ENCODE peak calls at places on chromosome 16, in nine cellular contexts. N is PC-3; C is BE2C; R is A549; L is cardiac fibroblast; S is OCI-LY7; K is neural progenitor cell; Q is astrocyte of the spinal cord; G is CD8-positive, alpha-beta T cell. X is an unnamed sample.

GRCh38 chr16:5196204-5196603 is 98.6 kb upstream of the EEF2KMT start:
- DNase-seq in N (no peak), C (no peak), R (no peak), L (no peak), S (no peak), K (no peak), Q (no peak), G (no peak), X (no peak)

GRCh38 chr16:72723781-72724180 is 324.1 kb downstream of the ZFHX3 start:
- DNase-seq in N (peak; percentile 77), C (no peak), R (no peak), L (peak; percentile 64), S (no peak), K (no peak), Q (peak; percentile 34), G (no peak), X (peak; percentile 83)

GRCh38 chr16:56107944-56108583 is 83.2 kb upstream of the GNAO1 start:
- DNase-seq in N (no peak), C (peak; percentile 30), R (no peak), L (no peak), S (no peak), K (no peak), Q (no peak), G (no peak), X (no peak)

GRCh38 chr16:5442054-5442453 is 344.5 kb upstream of the EEF2KMT start:
- DNase-seq in N (no peak), C (no peak), R (no peak), L (no peak), S (no peak), K (no peak), Q (no peak), G (no peak), X (no peak)

GRCh38 chr16:72961115-72961832 is 86.7 kb downstream of the ZFHX3 start:
- DNase-seq in N (peak; percentile 25), C (peak; percentile 98), R (no peak), L (peak; percentile 39), S (no peak), K (no peak), Q (no peak), G (no peak), X (peak; percentile 34)

GRCh38 chr16:71807905-71808592 is 585 bp downstream of the AP1G1 start:
- DNase-seq in N (no peak), C (peak; percentile 13), R (peak; percentile 40), L (peak; percentile 36), S (no peak), K (peak; percentile 49), Q (peak; percentile 10), G (peak; percentile 21), X (peak; percentile 34)

GRCh38 chr16:79213214-79213613 is 387.3 kb downstream of the MAF start:
- DNase-seq in N (no peak), C (no peak), R (no peak), L (no peak), S (no peak), K (no peak), Q (no peak), G (no peak), X (no peak)

GRCh38 chr16:82728901-82729300 is 102.1 kb downstream of the CDH13 start:
- DNase-seq in N (no peak), C (no peak), R (no peak), L (no peak), S (peak; percentile 1), K (no peak), Q (no peak), G (no peak), X (no peak)

GRCh38 chr16:72974142-72974769 is 73.7 kb downstream of the ZFHX3 start:
- DNase-seq in N (no peak), C (no peak), R (no peak), L (no peak), S (no peak), K (no peak), Q (no peak), G (no peak), X (no peak)

GRCh38 chr16:85586360-85587145 is 26.6 kb upstream of the GSE1 start:
- DNase-seq in N (no peak), C (peak; percentile 72), R (no peak), L (no peak), S (no peak), K (no peak), Q (peak; percentile 30), G (no peak), X (peak; percentile 50)
- H3K4me3 ChIP-seq in N (no peak overlapping the region), C (no peak overlapping the region), R (no peak overlapping the region), L (no peak overlapping the region), S (no peak overlapping the region), K (no peak overlapping the region), Q (no peak overlapping the region), G (no peak overlapping the region), X (no peak overlapping the region)

GRCh38 chr16:89102777-89103073 is 9.1 kb downstream of the ACSF3 start:
- DNase-seq in N (no peak), C (no peak), R (no peak), L (no peak), S (no peak), K (no peak), Q (no peak), G (no peak), X (no peak)
- TF ChIP-seq CTCF in N (no peak), C (no peak), R (no peak), L (no peak), S (no peak), K (no peak), Q (no peak), G (no peak), X (no peak)

DNA sequence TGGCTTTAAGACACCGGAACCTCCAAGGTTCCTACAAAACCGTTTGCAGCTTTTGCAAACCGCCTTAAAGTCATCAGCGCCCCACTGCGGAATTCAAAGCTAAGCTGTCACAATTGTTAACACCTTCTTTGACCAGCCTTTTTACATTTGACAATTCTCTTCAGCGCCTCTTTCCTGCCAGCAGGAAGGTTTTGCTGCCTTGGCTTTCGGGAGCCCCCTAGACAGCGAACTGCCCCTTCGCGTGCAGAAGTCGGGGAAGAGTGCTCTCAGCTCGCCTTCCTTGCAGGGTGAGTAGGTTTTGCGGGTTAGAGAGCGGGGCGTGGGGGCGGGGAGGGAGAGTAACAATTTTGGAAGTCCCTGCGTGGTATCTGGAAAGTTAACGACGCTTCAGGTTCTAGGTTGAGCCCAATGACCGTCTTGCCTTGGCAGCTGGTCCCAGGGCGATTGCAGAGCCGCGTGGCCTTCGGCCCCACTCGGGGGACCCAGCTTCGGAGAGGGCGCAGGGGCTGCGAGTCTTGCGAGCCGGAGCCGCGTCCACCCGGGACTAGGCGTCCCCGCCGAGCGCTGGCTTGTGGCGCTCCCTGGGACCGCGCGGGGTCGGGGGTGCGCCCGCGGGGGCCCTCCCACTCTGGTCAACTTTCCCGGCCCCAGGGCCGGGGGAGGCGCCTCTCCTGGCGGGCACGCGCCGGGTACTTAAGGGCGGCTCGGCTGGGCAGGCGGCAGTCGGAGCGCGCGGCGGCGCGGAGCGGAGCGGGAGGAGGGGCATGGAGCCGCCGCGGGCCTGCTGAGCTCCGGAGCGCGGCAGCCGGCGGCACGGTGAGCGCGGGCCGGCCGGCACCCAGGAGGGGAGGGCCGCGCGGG is at the start of gene HAS3:
- DNase-seq in N (peak; percentile 75), C (peak; percentile 67), R (peak; percentile 84), L (peak; percentile 67), S (peak; percentile 12), K (peak; percentile 91), Q (peak; percentile 63), G (no peak), X (peak; percentile 49)
- H3K4me3 ChIP-seq in N (peak within 1 kb of the TSS; percentile 98), C (peak within 1 kb of the TSS; percentile 65), R (peak within 1 kb of the TSS; percentile 91), L (peak within 1 kb of the TSS; percentile 51), S (no peak within 1 kb of the TSS), K (peak within 1 kb of the TSS; percentile 90), Q (peak within 1 kb of the TSS; percentile 46), G (peak within 1 kb of the TSS; percentile 57), X (peak within 1 kb of the TSS; percentile 38)

DNA sequence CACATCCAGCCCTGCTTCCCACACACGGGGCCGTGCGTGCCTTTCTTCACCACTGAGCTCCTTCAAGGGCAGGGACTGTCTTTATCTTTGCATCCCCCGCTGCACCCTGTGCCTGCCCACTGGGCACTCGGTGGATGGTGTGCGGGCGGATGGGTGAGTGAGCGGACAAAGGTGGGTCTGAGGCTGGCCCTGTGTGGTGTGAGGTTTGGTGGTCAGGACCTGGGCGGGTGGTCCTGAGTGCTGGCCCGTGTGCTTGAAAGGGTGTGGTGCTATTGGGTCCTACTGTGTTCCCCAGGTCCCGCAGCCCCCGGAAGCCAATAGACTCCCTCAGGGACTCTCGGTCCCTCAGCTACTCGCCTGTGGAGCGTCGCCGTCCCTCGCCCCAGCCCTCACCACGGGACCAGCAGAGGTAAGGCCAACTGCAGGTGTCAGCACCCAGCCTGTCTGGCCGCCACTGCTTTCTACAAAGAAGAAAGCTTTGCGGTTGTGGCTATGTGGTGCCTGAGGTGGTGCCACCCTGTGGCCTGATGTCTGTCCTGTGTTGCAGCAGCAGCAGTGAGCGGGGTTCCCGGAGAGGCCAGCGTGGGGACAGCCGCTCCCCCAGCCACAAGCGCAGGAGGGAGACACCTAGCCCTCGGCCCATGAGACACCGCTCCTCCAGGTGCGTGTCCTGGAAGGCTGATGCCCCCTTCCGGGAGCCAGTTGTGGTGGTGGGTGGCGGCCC is 6.9 kb downstream of the ELOB start:
- DNase-seq in N (no peak), C (no peak), R (peak; percentile 55), L (no peak), S (no peak), K (no peak), Q (no peak), G (no peak), X (no peak)
- TF ChIP-seq CTCF in N (peak; percentile 31), C (peak; percentile 20), R (no peak), L (no peak), S (peak; percentile 54), K (no peak), Q (peak; percentile 7), G (no peak), X (no peak)

DNA sequence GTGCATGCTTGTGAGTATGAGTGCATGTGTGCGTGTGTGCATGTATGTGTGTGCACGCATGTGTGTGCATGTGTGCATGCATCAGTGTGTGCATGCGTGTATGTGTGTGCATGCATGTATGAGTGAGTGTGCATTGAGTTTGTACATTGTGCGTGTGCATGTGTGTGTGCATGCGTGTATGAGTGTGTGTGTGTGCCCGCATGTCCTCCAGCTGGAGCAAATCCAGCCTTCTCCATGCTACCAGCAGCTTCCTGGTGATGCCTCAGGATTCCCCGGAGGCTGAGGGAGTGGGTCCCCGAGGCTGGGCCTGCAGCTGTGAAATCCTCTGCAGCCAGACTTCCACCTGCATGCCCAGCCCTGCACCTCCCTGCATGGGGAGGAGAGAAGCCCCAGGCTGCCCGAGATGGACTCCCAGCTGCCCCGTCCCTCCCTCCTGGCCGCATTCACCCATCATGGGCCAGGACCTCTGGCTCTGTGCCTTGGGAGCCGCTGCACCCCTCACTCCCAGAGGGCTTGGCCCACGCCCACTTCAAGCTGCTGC is 9.3 kb downstream of the TPSD1 start:
- DNase-seq in N (no peak), C (no peak), R (no peak), L (no peak), S (no peak), K (no peak), Q (no peak), G (no peak), X (no peak)
- H3K4me3 ChIP-seq in N (no peak overlapping the region), C (no peak overlapping the region), R (no peak overlapping the region), L (no peak overlapping the region), S (no peak overlapping the region), K (no peak overlapping the region), Q (no peak overlapping the region), G (no peak overlapping the region), X (no peak overlapping the region)